ENCODE peak calls at places on chromosomes 2 and 18, in four cellular contexts. One of them, this sample, is unnamed.

GRCh38 chr18:24497052-24497754 is 36.8 kb downstream of the HRH4 start:
- DNase-seq in T-helper 2 cell: no peak
- DNase-seq in upper lobe of right lung: no peak
- DNase-seq in CD8-positive, alpha-beta T cell: no peak
- DNase-seq in this sample: no peak

GRCh38 chr2:157899125-157899839 is 23.2 kb upstream of the ACVR1 start:
- DNase-seq in T-helper 2 cell: no peak
- DNase-seq in upper lobe of right lung: no peak
- DNase-seq in CD8-positive, alpha-beta T cell: no peak
- DNase-seq in this sample: no peak

GRCh38 chr2:96907405-96908041 is 37.6 kb upstream of the SEMA4C start:
- DNase-seq in CD8-positive, alpha-beta T cell: no peak
- DNase-seq in T-helper 2 cell: no peak
- DNase-seq in upper lobe of right lung: no peak
- DNase-seq in this sample: no peak

GRCh38 chr2:60335533-60336237 is 217.8 kb downstream of the BCL11A start:
- DNase-seq in CD8-positive, alpha-beta T cell: no peak
- DNase-seq in upper lobe of right lung: no peak
- DNase-seq in T-helper 2 cell: no peak
- DNase-seq in this sample: no peak

GRCh38 chr18:79856119-79857080 is 58.7 kb downstream of the KCNG2 start:
- DNase-seq in CD8-positive, alpha-beta T cell: no peak
- DNase-seq in upper lobe of right lung: peak; percentile 64
- DNase-seq in T-helper 2 cell: no peak
- DNase-seq in this sample: no peak

GRCh38 chr18:22556271-22556990 is 138.7 kb upstream of the CTAGE1 start:
- DNase-seq in CD8-positive, alpha-beta T cell: no peak
- DNase-seq in upper lobe of right lung: peak; percentile 66
- DNase-seq in T-helper 2 cell: no peak
- DNase-seq in this sample: no peak

GRCh38 chr2:178282075-178282474 is 87.8 kb downstream of the OSBPL6 start:
- DNase-seq in CD8-positive, alpha-beta T cell: no peak
- DNase-seq in T-helper 2 cell: no peak
- DNase-seq in upper lobe of right lung: no peak
- DNase-seq in this sample: no peak

GRCh38 chr2:53913721-53914120 is 54.0 kb upstream of the GPR75 start:
- DNase-seq in T-helper 2 cell: no peak
- DNase-seq in upper lobe of right lung: no peak
- DNase-seq in CD8-positive, alpha-beta T cell: no peak
- DNase-seq in this sample: no peak

GRCh38 chr2:10750610-10751009 is 29.2 kb downstream of the ATP6V1C2 start:
- DNase-seq in CD8-positive, alpha-beta T cell: no peak
- DNase-seq in T-helper 2 cell: no peak
- DNase-seq in upper lobe of right lung: no peak
- DNase-seq in this sample: no peak

GRCh38 chr2:172200495-172201085 is 97.9 kb upstream of the DLX2 start:
- DNase-seq in upper lobe of right lung: no peak
- DNase-seq in CD8-positive, alpha-beta T cell: peak; percentile 24
- DNase-seq in T-helper 2 cell: no peak
- DNase-seq in this sample: no peak

This sample was measured in NCI-H460.